ENCODE peak calls at places on chromosome 13, in five cellular contexts. One of them, this sample, is unnamed.

GRCh38 chr13:27583645-27584044 is 36.7 kb downstream of the LNX2 start:
- DNase-seq in endothelial cell of umbilical vein: peak
- DNase-seq in HCT116: no peak
- DNase-seq in HepG2: peak
- DNase-seq in K562: no peak
- DNase-seq in this sample: no peak

GRCh38 chr13:75533866-75534265 is 3.8 kb downstream of the COMMD6 start:
- DNase-seq in endothelial cell of umbilical vein: no peak
- DNase-seq in HCT116: no peak
- DNase-seq in HepG2: no peak
- DNase-seq in K562: no peak
- DNase-seq in this sample: no peak

GRCh38 chr13:25192936-25193335 is 20.8 kb upstream of the AMER2 start:
- DNase-seq in endothelial cell of umbilical vein: no peak
- DNase-seq in HCT116: no peak
- DNase-seq in HepG2: no peak
- DNase-seq in K562: no peak
- DNase-seq in this sample: no peak

GRCh38 chr13:112583592-112584277 is 4.2 kb downstream of the TUBGCP3 start:
- DNase-seq in endothelial cell of umbilical vein: no peak
- DNase-seq in HCT116: no peak
- DNase-seq in HepG2: no peak
- DNase-seq in K562: no peak
- DNase-seq in this sample: no peak

GRCh38 chr13:88908896-88909535 is 1237.8 kb downstream of the SLITRK5 start:
- DNase-seq in endothelial cell of umbilical vein: no peak
- DNase-seq in HCT116: no peak
- DNase-seq in HepG2: no peak
- DNase-seq in K562: no peak
- DNase-seq in this sample: no peak

GRCh38 chr13:73216381-73216831 is 157.6 kb downstream of the KLF5 start:
- DNase-seq in endothelial cell of umbilical vein: no peak
- DNase-seq in HCT116: no peak
- DNase-seq in HepG2: no peak
- DNase-seq in K562: no peak
- DNase-seq in this sample: no peak

GRCh38 chr13:37656247-37656940 is 57.8 kb upstream of the POSTN start:
- DNase-seq in endothelial cell of umbilical vein: peak
- DNase-seq in HCT116: no peak
- DNase-seq in HepG2: no peak
- DNase-seq in K562: no peak
- DNase-seq in this sample: peak

GRCh38 chr13:104737713-104738112 is 1671.5 kb upstream of the SLC10A2 start:
- DNase-seq in endothelial cell of umbilical vein: no peak
- DNase-seq in HCT116: no peak
- DNase-seq in HepG2: no peak
- DNase-seq in K562: no peak
- DNase-seq in this sample: no peak

GRCh38 chr13:45718063-45718462 is 15.9 kb downstream of the CBY2 start:
- DNase-seq in endothelial cell of umbilical vein: no peak
- DNase-seq in HCT116: peak
- DNase-seq in HepG2: peak
- DNase-seq in K562: peak
- DNase-seq in this sample: peak

GRCh38 chr13:41985788-41986508 is 25.0 kb upstream of the VWA8 start:
- DNase-seq in endothelial cell of umbilical vein: no peak
- DNase-seq in HCT116: no peak
- DNase-seq in HepG2: no peak
- DNase-seq in K562: no peak
- DNase-seq in this sample: peak

GRCh38 chr13:80276371-80277289 is 64.3 kb downstream of the SPRY2 start:
- DNase-seq in endothelial cell of umbilical vein: peak
- DNase-seq in HCT116: no peak
- DNase-seq in HepG2: peak
- DNase-seq in K562: no peak
- DNase-seq in this sample: peak

GRCh38 chr13:32164622-32165268 is 133.2 kb downstream of the FRY start:
- DNase-seq in endothelial cell of umbilical vein: peak
- DNase-seq in HCT116: peak
- DNase-seq in HepG2: peak
- DNase-seq in K562: peak
- DNase-seq in this sample: peak

GRCh38 chr13:46665630-46666482 is 112.9 kb downstream of the LRCH1 start:
- DNase-seq in endothelial cell of umbilical vein: peak
- DNase-seq in HCT116: no peak
- DNase-seq in HepG2: peak
- DNase-seq in K562: no peak
- DNase-seq in this sample: no peak

GRCh38 chr13:40789275-40790231 is at the start of gene SLC25A15:
- DNase-seq in endothelial cell of umbilical vein: peak
- DNase-seq in HCT116: peak
- DNase-seq in HepG2: peak
- DNase-seq in K562: peak
- DNase-seq in this sample: peak

GRCh38 chr13:66914155-66914554 is 316.0 kb downstream of the PCDH9 start:
- DNase-seq in endothelial cell of umbilical vein: no peak
- DNase-seq in HCT116: no peak
- DNase-seq in HepG2: no peak
- DNase-seq in K562: no peak
- DNase-seq in this sample: peak

GRCh38 chr13:85816413-85816812 is 17.2 kb upstream of the SLITRK6 start:
- DNase-seq in endothelial cell of umbilical vein: no peak
- DNase-seq in HCT116: no peak
- DNase-seq in HepG2: no peak
- DNase-seq in K562: no peak
- DNase-seq in this sample: no peak

GRCh38 chr13:37361608-37362007 is 237.0 kb downstream of the POSTN start:
- DNase-seq in endothelial cell of umbilical vein: no peak
- DNase-seq in HCT116: no peak
- DNase-seq in HepG2: no peak
- DNase-seq in K562: no peak
- DNase-seq in this sample: no peak

GRCh38 chr13:44300895-44301638 is 72.6 kb upstream of the SERP2 start:
- DNase-seq in endothelial cell of umbilical vein: peak
- DNase-seq in HCT116: peak
- DNase-seq in HepG2: no peak
- DNase-seq in K562: no peak
- DNase-seq in this sample: peak

GRCh38 chr13:34048652-34049051 is 230.7 kb downstream of the RFC3 start:
- DNase-seq in endothelial cell of umbilical vein: no peak
- DNase-seq in HCT116: no peak
- DNase-seq in HepG2: no peak
- DNase-seq in K562: no peak
- DNase-seq in this sample: no peak

GRCh38 chr13:42063105-42063504 is 14.7 kb downstream of the DGKH start:
- DNase-seq in endothelial cell of umbilical vein: no peak
- DNase-seq in HCT116: no peak
- DNase-seq in HepG2: no peak
- DNase-seq in K562: no peak
- DNase-seq in this sample: no peak

GRCh38 chr13:29472317-29472961 is 123.0 kb downstream of the SLC7A1 start:
- DNase-seq in endothelial cell of umbilical vein: peak
- DNase-seq in HCT116: peak
- DNase-seq in HepG2: peak
- DNase-seq in K562: peak
- DNase-seq in this sample: peak

GRCh38 chr13:43303040-43303729 is 279.8 kb downstream of the DNAJC15 start:
- DNase-seq in endothelial cell of umbilical vein: peak
- DNase-seq in HCT116: no peak
- DNase-seq in HepG2: peak
- DNase-seq in K562: no peak
- DNase-seq in this sample: peak

GRCh38 chr13:94713556-94714182 is 1.3 kb upstream of the SOX21 start:
- DNase-seq in endothelial cell of umbilical vein: no peak
- DNase-seq in HCT116: no peak
- DNase-seq in HepG2: no peak
- DNase-seq in K562: no peak
- DNase-seq in this sample: no peak

GRCh38 chr13:42484396-42484795 is 89.6 kb upstream of the TNFSF11 start:
- DNase-seq in endothelial cell of umbilical vein: no peak
- DNase-seq in HCT116: no peak
- DNase-seq in HepG2: no peak
- DNase-seq in K562: no peak
- DNase-seq in this sample: no peak

GRCh38 chr13:67990868-67991267 is 760.7 kb upstream of the PCDH9 start:
- DNase-seq in endothelial cell of umbilical vein: no peak
- DNase-seq in HCT116: no peak
- DNase-seq in HepG2: no peak
- DNase-seq in K562: no peak
- DNase-seq in this sample: no peak

GRCh38 chr13:110470272-110471009 is 91.1 kb downstream of the RAB20 start:
- DNase-seq in endothelial cell of umbilical vein: peak
- DNase-seq in HCT116: no peak
- DNase-seq in HepG2: no peak
- DNase-seq in K562: no peak
- DNase-seq in this sample: no peak

GRCh38 chr13:109719962-109720646 is 66.3 kb downstream of the IRS2 start:
- DNase-seq in endothelial cell of umbilical vein: no peak
- DNase-seq in HCT116: no peak
- DNase-seq in HepG2: no peak
- DNase-seq in K562: no peak
- DNase-seq in this sample: no peak

GRCh38 chr13:75751350-75751749 is 115.2 kb downstream of the LMO7 start:
- DNase-seq in endothelial cell of umbilical vein: no peak
- DNase-seq in HCT116: no peak
- DNase-seq in HepG2: no peak
- DNase-seq in K562: no peak
- DNase-seq in this sample: no peak

DNA sequence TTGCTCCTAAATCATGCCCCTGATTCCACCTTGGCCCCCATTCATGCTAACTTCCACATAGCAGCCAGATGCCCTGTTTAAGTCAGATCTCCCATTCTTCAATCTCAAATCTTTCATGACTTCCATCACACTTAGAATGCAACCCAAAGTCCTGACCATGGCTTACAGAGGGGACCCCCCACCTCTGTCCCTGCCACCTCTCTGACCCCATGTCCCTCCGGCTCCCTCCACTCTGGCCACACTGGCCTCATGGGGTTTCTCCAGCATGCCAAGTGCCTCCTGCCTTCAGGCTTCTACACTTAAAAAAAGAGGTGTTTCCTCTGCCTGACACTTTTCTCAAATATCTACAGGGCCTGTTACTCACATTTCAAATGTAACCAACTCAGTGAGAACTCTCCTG is 93.6 kb downstream of the C13orf42 start:
- DNase-seq in endothelial cell of umbilical vein: no peak
- DNase-seq in HCT116: no peak
- DNase-seq in HepG2: no peak
- DNase-seq in K562: no peak
- DNase-seq in this sample: no peak
- H3K9ac ChIP-seq in endothelial cell of umbilical vein: no peak
- H3K9ac ChIP-seq in HCT116: no peak
- H3K9ac ChIP-seq in HepG2: no peak
- H3K9ac ChIP-seq in K562: no peak
- H3K9ac ChIP-seq in this sample: no peak

GRCh38 chr13:23984541-23984940 is 87.2 kb upstream of the C1QTNF9B start:
- DNase-seq in endothelial cell of umbilical vein: no peak
- DNase-seq in HCT116: no peak
- DNase-seq in HepG2: no peak
- DNase-seq in K562: no peak
- DNase-seq in this sample: no peak

GRCh38 chr13:23980160-23980551 is 82.9 kb upstream of the C1QTNF9B start:
- DNase-seq in endothelial cell of umbilical vein: peak
- DNase-seq in HCT116: no peak
- DNase-seq in HepG2: peak
- DNase-seq in K562: peak
- DNase-seq in this sample: peak

GRCh38 chr13:23983671-23984070 is 86.4 kb upstream of the C1QTNF9B start:
- DNase-seq in endothelial cell of umbilical vein: no peak
- DNase-seq in HCT116: no peak
- DNase-seq in HepG2: no peak
- DNase-seq in K562: no peak
- DNase-seq in this sample: no peak

GRCh38 chr13:23985060-23985459 is 87.8 kb upstream of the C1QTNF9B start:
- DNase-seq in endothelial cell of umbilical vein: no peak
- DNase-seq in HCT116: no peak
- DNase-seq in HepG2: no peak
- DNase-seq in K562: no peak
- DNase-seq in this sample: no peak

GRCh38 chr13:23979361-23980159 is 82.3 kb upstream of the C1QTNF9B start:
- DNase-seq in endothelial cell of umbilical vein: peak
- DNase-seq in HCT116: no peak
- DNase-seq in HepG2: peak
- DNase-seq in K562: no peak
- DNase-seq in this sample: peak
- TF ChIP-seq POLR2A in endothelial cell of umbilical vein: no peak
- TF ChIP-seq POLR2A in HCT116: no peak
- TF ChIP-seq POLR2A in HepG2: no peak
- TF ChIP-seq POLR2A in K562: no peak
- TF ChIP-seq POLR2A in this sample: no peak

DNA sequence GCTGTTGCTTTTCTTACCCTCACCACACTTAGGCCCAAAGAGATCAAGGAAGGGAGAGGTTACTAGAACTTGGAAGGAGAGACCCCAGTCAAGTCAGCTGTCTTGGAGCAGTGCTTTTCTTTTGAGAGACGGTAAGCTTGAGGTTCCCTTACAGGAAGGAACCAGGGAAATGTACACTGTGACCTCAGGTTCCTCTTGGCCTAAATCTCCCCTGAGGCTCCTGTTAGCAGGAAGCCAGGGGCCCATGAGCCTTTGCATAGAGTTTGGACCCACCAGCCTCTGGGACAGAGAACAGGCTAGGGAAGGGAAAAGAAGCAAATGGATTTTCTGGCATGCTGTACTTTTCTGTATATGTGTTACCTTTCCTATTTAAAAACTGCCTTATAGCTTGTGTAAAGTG is 5.9 kb upstream of the GPR18 start:
- DNase-seq in endothelial cell of umbilical vein: peak
- DNase-seq in HCT116: no peak
- DNase-seq in HepG2: no peak
- DNase-seq in K562: no peak
- DNase-seq in this sample: no peak
- H3K9ac ChIP-seq in endothelial cell of umbilical vein: no peak
- H3K9ac ChIP-seq in HCT116: no peak
- H3K9ac ChIP-seq in HepG2: no peak
- H3K9ac ChIP-seq in K562: no peak
- H3K9ac ChIP-seq in this sample: no peak

DNA sequence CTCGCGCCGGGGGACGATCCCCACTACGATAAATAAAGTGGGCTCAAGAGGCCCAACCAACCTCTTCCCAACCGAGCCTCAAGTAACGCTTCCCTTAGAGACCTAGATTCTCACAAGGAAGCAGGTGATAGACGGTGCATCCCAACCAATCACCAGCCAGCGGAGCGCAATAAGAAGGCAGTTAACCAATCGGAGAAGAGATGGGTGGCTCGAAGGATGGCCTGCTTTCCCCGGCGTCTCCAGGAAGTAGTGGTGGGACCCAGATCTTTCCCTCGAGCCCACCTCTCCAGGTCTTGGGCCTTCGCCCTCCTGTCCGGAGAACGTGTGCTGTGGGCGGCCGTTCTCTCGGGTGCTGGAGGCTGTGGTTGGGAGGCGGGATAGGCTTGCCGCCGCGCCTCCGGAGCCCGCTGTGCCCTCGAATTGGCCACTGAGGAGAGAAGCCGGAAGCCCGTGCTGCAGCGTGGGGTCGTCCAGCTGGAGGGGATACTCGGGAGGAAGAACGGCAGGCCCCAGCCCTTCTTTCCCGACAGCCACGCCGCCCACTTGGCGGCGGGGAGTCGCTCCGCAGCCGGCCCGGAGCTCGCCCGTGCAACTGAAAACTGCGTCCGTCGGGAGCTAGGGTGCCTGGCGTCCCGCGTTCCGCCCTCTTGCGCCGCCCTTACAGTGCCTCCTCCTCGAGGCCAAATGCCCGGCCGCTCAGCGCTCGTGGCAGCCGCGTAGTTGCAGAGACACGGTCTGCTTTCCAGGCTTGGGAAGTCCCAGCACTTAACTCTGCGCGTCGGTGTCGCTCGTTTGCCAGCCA is at the start of gene RNF6:
- DNase-seq in endothelial cell of umbilical vein: peak
- DNase-seq in HCT116: peak
- DNase-seq in HepG2: peak
- DNase-seq in K562: peak
- DNase-seq in this sample: peak
- TF ChIP-seq POLR2A in endothelial cell of umbilical vein: peak
- TF ChIP-seq POLR2A in HCT116: peak
- TF ChIP-seq POLR2A in HepG2: peak
- TF ChIP-seq POLR2A in K562: peak
- TF ChIP-seq POLR2A in this sample: peak

This sample was measured in IMR-90.